ENCODE peak calls at places on chromosome X, in nine cellular contexts. One of them, this sample, is unnamed.

GRCh38 chrX:118761950-118762725 is 34.7 kb downstream of the IL13RA1 start:
- DNase-seq in mammary epithelial cell: no peak
- DNase-seq in colonic mucosa: no peak
- DNase-seq in Peyer's patch: no peak
- DNase-seq in spleen: no peak
- DNase-seq in lower leg skin: no peak
- DNase-seq in SK-N-SH: peak; percentile 16
- DNase-seq in sigmoid colon: no peak
- DNase-seq in hepatocyte: no peak
- DNase-seq in this sample: peak; percentile 5

GRCh38 chrX:107935200-107935599 is 47.0 kb downstream of the TEX13B start:
- DNase-seq in colonic mucosa: no peak
- DNase-seq in lower leg skin: no peak
- DNase-seq in spleen: no peak
- DNase-seq in hepatocyte: no peak
- DNase-seq in sigmoid colon: no peak
- DNase-seq in mammary epithelial cell: peak; percentile 73
- DNase-seq in Peyer's patch: no peak
- DNase-seq in SK-N-SH: no peak
- DNase-seq in this sample: peak; percentile 79

GRCh38 chrX:26558719-26559386 is 342.9 kb downstream of the MAGEB5 start:
- DNase-seq in spleen: peak; percentile 52
- DNase-seq in lower leg skin: no peak
- DNase-seq in sigmoid colon: peak; percentile 52
- DNase-seq in Peyer's patch: no peak
- DNase-seq in mammary epithelial cell: no peak
- DNase-seq in hepatocyte: no peak
- DNase-seq in colonic mucosa: no peak
- DNase-seq in SK-N-SH: no peak
- DNase-seq in this sample: no peak

GRCh38 chrX:11381464-11381863 is 88.3 kb downstream of the AMELX start:
- DNase-seq in lower leg skin: peak; percentile 38
- DNase-seq in spleen: no peak
- DNase-seq in sigmoid colon: peak; percentile 71
- DNase-seq in mammary epithelial cell: peak; percentile 38
- DNase-seq in Peyer's patch: no peak
- DNase-seq in SK-N-SH: peak; percentile 20
- DNase-seq in hepatocyte: peak; percentile 65
- DNase-seq in colonic mucosa: peak; percentile 51
- DNase-seq in this sample: peak; percentile 78

GRCh38 chrX:11724122-11725017 is 33.7 kb upstream of the MSL3 start:
- DNase-seq in lower leg skin: no peak
- DNase-seq in Peyer's patch: no peak
- DNase-seq in mammary epithelial cell: peak; percentile 14
- DNase-seq in hepatocyte: peak; percentile 13
- DNase-seq in sigmoid colon: no peak
- DNase-seq in SK-N-SH: peak; percentile 42
- DNase-seq in spleen: no peak
- DNase-seq in colonic mucosa: no peak
- DNase-seq in this sample: peak; percentile 57

GRCh38 chrX:117711774-117712173 is 404.8 kb downstream of the KLHL13 start:
- DNase-seq in lower leg skin: no peak
- DNase-seq in sigmoid colon: no peak
- DNase-seq in SK-N-SH: peak; percentile 48
- DNase-seq in Peyer's patch: no peak
- DNase-seq in hepatocyte: no peak
- DNase-seq in colonic mucosa: no peak
- DNase-seq in spleen: no peak
- DNase-seq in mammary epithelial cell: no peak
- DNase-seq in this sample: no peak

GRCh38 chrX:15299945-15300851 is 15.2 kb downstream of the ASB11 start:
- DNase-seq in spleen: no peak
- DNase-seq in mammary epithelial cell: no peak
- DNase-seq in hepatocyte: peak; percentile 28
- DNase-seq in Peyer's patch: no peak
- DNase-seq in sigmoid colon: no peak
- DNase-seq in SK-N-SH: peak; percentile 49
- DNase-seq in colonic mucosa: no peak
- DNase-seq in lower leg skin: no peak
- DNase-seq in this sample: peak; percentile 28

GRCh38 chrX:150544835-150545790 is 23.3 kb upstream of the MTM1 start:
- DNase-seq in mammary epithelial cell: no peak
- DNase-seq in lower leg skin: no peak
- DNase-seq in sigmoid colon: no peak
- DNase-seq in colonic mucosa: no peak
- DNase-seq in hepatocyte: no peak
- DNase-seq in SK-N-SH: no peak
- DNase-seq in spleen: no peak
- DNase-seq in Peyer's patch: no peak
- DNase-seq in this sample: no peak

GRCh38 chrX:108437789-108438623 is at the start of gene COL4A6:
- DNase-seq in colonic mucosa: no peak
- DNase-seq in mammary epithelial cell: peak; percentile 59
- DNase-seq in Peyer's patch: no peak
- DNase-seq in spleen: no peak
- DNase-seq in sigmoid colon: no peak
- DNase-seq in lower leg skin: peak; percentile 13
- DNase-seq in SK-N-SH: no peak
- DNase-seq in hepatocyte: peak; percentile 47
- DNase-seq in this sample: no peak

GRCh38 chrX:9786839-9787635 is 808 bp downstream of the SHROOM2 start:
- DNase-seq in Peyer's patch: peak; percentile 45
- DNase-seq in sigmoid colon: no peak
- DNase-seq in spleen: peak; percentile 62
- DNase-seq in SK-N-SH: peak; percentile 51
- DNase-seq in colonic mucosa: no peak
- DNase-seq in mammary epithelial cell: no peak
- DNase-seq in hepatocyte: peak; percentile 56
- DNase-seq in lower leg skin: no peak
- DNase-seq in this sample: no peak

GRCh38 chrX:9785252-9785943 is 831 bp upstream of the SHROOM2 start:
- DNase-seq in mammary epithelial cell: no peak
- DNase-seq in hepatocyte: peak; percentile 25
- DNase-seq in colonic mucosa: no peak
- DNase-seq in sigmoid colon: no peak
- DNase-seq in SK-N-SH: peak; percentile 36
- DNase-seq in spleen: peak; percentile 61
- DNase-seq in Peyer's patch: no peak
- DNase-seq in lower leg skin: no peak
- DNase-seq in this sample: no peak

GRCh38 chrX:9785944-9786741 is at the start of gene SHROOM2:
- DNase-seq in Peyer's patch: peak; percentile 57
- DNase-seq in sigmoid colon: no peak
- DNase-seq in hepatocyte: peak; percentile 41
- DNase-seq in spleen: peak; percentile 48
- DNase-seq in lower leg skin: no peak
- DNase-seq in colonic mucosa: peak; percentile 24
- DNase-seq in SK-N-SH: peak; percentile 72
- DNase-seq in mammary epithelial cell: no peak
- DNase-seq in this sample: no peak

DNA sequence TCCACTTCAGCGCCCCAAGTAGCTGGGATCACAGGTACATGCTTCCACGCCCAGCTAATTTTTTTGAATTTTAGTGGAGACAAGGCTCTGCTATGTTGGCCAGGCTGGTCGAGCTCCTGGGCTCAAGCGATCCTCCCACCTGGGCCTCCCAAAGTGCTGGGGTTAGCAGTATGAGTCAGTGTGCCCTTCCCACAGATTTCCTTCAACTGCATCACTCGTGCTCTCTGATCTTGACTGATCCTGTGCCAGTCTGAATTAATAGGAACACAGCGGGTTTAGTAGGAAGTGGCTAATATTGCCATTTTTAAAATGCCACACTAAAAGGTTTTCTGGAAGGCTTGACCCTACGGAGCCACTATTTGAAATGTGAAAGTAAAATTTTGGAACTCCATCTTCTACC is 4.3 kb upstream of the SHROOM2 start:
- DNase-seq in mammary epithelial cell: no peak
- DNase-seq in hepatocyte: no peak
- DNase-seq in colonic mucosa: no peak
- DNase-seq in SK-N-SH: no peak
- DNase-seq in Peyer's patch: no peak
- DNase-seq in sigmoid colon: no peak
- DNase-seq in spleen: no peak
- DNase-seq in lower leg skin: no peak
- DNase-seq in this sample: no peak
- TF ChIP-seq CTCF in mammary epithelial cell: no peak
- TF ChIP-seq CTCF in hepatocyte: no peak
- TF ChIP-seq CTCF in colonic mucosa: no peak
- TF ChIP-seq CTCF in SK-N-SH: no peak
- TF ChIP-seq CTCF in Peyer's patch: no peak
- TF ChIP-seq CTCF in sigmoid colon: no peak
- TF ChIP-seq CTCF in spleen: no peak
- TF ChIP-seq CTCF in lower leg skin: no peak
- TF ChIP-seq CTCF in this sample: no peak

GRCh38 chrX:46386511-46386910 is 158.7 kb downstream of the ZNF674 start:
- DNase-seq in sigmoid colon: no peak
- DNase-seq in lower leg skin: no peak
- DNase-seq in spleen: no peak
- DNase-seq in hepatocyte: no peak
- DNase-seq in Peyer's patch: no peak
- DNase-seq in mammary epithelial cell: no peak
- DNase-seq in colonic mucosa: no peak
- DNase-seq in SK-N-SH: no peak
- DNase-seq in this sample: no peak

GRCh38 chrX:46380148-46380752 is 165.0 kb downstream of the ZNF674 start:
- DNase-seq in mammary epithelial cell: no peak
- DNase-seq in spleen: no peak
- DNase-seq in colonic mucosa: no peak
- DNase-seq in Peyer's patch: no peak
- DNase-seq in hepatocyte: no peak
- DNase-seq in lower leg skin: no peak
- DNase-seq in sigmoid colon: no peak
- DNase-seq in SK-N-SH: no peak
- DNase-seq in this sample: no peak

GRCh38 chrX:46383006-46383405 is 162.2 kb downstream of the ZNF674 start:
- DNase-seq in sigmoid colon: no peak
- DNase-seq in lower leg skin: no peak
- DNase-seq in spleen: no peak
- DNase-seq in hepatocyte: no peak
- DNase-seq in mammary epithelial cell: no peak
- DNase-seq in SK-N-SH: no peak
- DNase-seq in colonic mucosa: no peak
- DNase-seq in Peyer's patch: no peak
- DNase-seq in this sample: no peak

GRCh38 chrX:46382595-46382994 is 162.6 kb downstream of the ZNF674 start:
- DNase-seq in mammary epithelial cell: no peak
- DNase-seq in lower leg skin: no peak
- DNase-seq in Peyer's patch: no peak
- DNase-seq in SK-N-SH: no peak
- DNase-seq in sigmoid colon: no peak
- DNase-seq in spleen: no peak
- DNase-seq in hepatocyte: no peak
- DNase-seq in colonic mucosa: no peak
- DNase-seq in this sample: no peak

GRCh38 chrX:46381630-46382029 is 163.6 kb downstream of the ZNF674 start:
- DNase-seq in lower leg skin: no peak
- DNase-seq in sigmoid colon: no peak
- DNase-seq in hepatocyte: peak; percentile 13
- DNase-seq in SK-N-SH: no peak
- DNase-seq in colonic mucosa: no peak
- DNase-seq in mammary epithelial cell: peak; percentile 11
- DNase-seq in Peyer's patch: no peak
- DNase-seq in spleen: no peak
- DNase-seq in this sample: peak; percentile 29
- TF ChIP-seq CTCF in lower leg skin: no peak
- TF ChIP-seq CTCF in sigmoid colon: no peak
- TF ChIP-seq CTCF in hepatocyte: peak; percentile 27
- TF ChIP-seq CTCF in SK-N-SH: peak; percentile 55
- TF ChIP-seq CTCF in colonic mucosa: no peak
- TF ChIP-seq CTCF in mammary epithelial cell: peak; percentile 65
- TF ChIP-seq CTCF in Peyer's patch: peak; percentile 39
- TF ChIP-seq CTCF in spleen: no peak
- TF ChIP-seq CTCF in this sample: peak; percentile 62

DNA sequence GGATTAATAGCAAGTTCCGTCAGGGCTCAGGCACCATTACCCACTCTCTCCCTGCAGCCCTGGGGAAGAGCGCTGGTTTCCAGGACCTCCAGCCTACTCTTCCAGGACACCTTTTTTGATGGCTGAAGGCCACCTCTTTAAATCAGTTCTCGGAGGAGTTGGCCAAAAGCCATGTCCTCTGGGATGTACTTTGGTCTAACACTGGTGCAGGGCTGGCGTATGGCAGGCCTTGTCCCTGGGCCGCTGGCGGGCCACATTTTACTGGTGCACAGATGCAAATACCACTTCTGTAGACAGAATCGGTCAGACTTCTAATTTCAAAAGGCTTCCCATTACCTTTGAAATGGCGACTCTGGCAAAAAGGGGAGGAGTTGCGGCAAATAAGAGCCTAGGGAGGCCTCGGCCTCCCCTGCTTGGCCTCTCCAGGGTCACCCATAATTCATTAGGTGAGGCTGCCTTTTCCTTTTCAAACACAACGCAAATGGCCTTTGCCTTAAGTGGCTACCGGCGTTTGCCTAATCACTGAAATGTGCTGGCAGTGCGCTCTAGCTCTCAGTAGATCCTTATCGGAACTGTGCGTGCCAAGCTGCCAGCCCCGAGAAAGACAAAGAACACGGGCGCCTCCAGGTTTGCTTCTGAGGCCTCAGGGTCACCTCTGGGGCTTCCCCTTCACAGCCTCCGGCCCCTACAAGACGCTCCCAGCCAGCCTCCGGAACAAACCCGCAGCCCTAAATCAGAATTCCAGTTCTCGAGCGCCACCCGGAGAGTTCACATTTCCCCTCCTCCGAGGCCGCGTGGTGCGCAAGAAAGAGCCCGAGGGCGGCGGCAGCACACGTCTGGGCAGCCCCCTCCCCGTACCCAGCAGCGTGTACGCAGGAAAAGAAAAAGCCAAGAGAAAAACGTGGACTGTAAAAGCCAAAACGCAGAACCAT is 76.2 kb upstream of the BCOR start:
- DNase-seq in Peyer's patch: peak; percentile 62
- DNase-seq in lower leg skin: no peak
- DNase-seq in sigmoid colon: peak; percentile 81
- DNase-seq in SK-N-SH: peak; percentile 48
- DNase-seq in hepatocyte: peak; percentile 76
- DNase-seq in spleen: peak; percentile 80
- DNase-seq in mammary epithelial cell: no peak
- DNase-seq in colonic mucosa: peak; percentile 52
- DNase-seq in this sample: no peak
- TF ChIP-seq CTCF in Peyer's patch: no peak
- TF ChIP-seq CTCF in lower leg skin: no peak
- TF ChIP-seq CTCF in sigmoid colon: no peak
- TF ChIP-seq CTCF in SK-N-SH: no peak
- TF ChIP-seq CTCF in hepatocyte: no peak
- TF ChIP-seq CTCF in spleen: no peak
- TF ChIP-seq CTCF in mammary epithelial cell: no peak
- TF ChIP-seq CTCF in colonic mucosa: no peak
- TF ChIP-seq CTCF in this sample: no peak

DNA sequence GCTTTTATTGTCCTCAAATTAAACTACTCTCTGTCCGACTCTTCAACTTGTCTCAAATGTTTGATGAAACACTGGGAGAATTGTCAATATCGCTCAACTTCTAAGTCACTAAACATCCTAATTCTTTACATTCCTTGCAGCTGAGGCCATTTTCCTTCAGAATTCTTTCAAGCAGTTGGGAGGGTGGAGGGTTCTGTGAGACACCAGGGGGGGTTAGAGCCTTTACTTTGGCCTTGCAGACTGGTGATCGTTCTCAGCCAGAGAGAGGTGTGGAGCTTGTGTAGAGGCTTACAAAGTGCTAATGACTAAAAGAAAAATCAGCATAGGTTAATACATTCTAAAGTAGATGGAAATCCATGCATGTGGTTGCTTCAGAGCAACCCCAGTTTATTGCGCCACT is 21.3 kb upstream of the SOX3 start:
- DNase-seq in hepatocyte: no peak
- DNase-seq in lower leg skin: no peak
- DNase-seq in spleen: no peak
- DNase-seq in SK-N-SH: no peak
- DNase-seq in colonic mucosa: no peak
- DNase-seq in mammary epithelial cell: no peak
- DNase-seq in Peyer's patch: no peak
- DNase-seq in sigmoid colon: no peak
- DNase-seq in this sample: no peak
- TF ChIP-seq CTCF in hepatocyte: no peak
- TF ChIP-seq CTCF in lower leg skin: no peak
- TF ChIP-seq CTCF in spleen: no peak
- TF ChIP-seq CTCF in SK-N-SH: no peak
- TF ChIP-seq CTCF in colonic mucosa: no peak
- TF ChIP-seq CTCF in mammary epithelial cell: no peak
- TF ChIP-seq CTCF in Peyer's patch: no peak
- TF ChIP-seq CTCF in sigmoid colon: no peak
- TF ChIP-seq CTCF in this sample: no peak